ENCODE peak calls at places on chromosomes 4 and X, in four cellular contexts. One of them, this sample, is unnamed.

GRCh38 chrX:153306527-153307115 is 14.9 kb downstream of the PNMA6F start:
- DNase-seq in stimulated activated CD8-positive, alpha-beta memory T cell treated with anti-CD3 and anti-CD28 coated beads, Interleukin-7, amount 100 ng/mL, for 24 hours: no peak
- DNase-seq in DMS153: no peak
- DNase-seq in smooth muscle cell of the brain vasculature: no peak
- DNase-seq in this sample: no peak

GRCh38 chr4:113943085-113943484 is 36.4 kb downstream of the ARSJ start:
- DNase-seq in stimulated activated CD8-positive, alpha-beta memory T cell treated with anti-CD3 and anti-CD28 coated beads, Interleukin-7, amount 100 ng/mL, for 24 hours: no peak
- DNase-seq in DMS153: no peak
- DNase-seq in smooth muscle cell of the brain vasculature: no peak
- DNase-seq in this sample: no peak

GRCh38 chrX:150872773-150873336 is 25.6 kb downstream of the CD99L2 start:
- DNase-seq in stimulated activated CD8-positive, alpha-beta memory T cell treated with anti-CD3 and anti-CD28 coated beads, Interleukin-7, amount 100 ng/mL, for 24 hours: no peak
- DNase-seq in DMS153: peak
- DNase-seq in smooth muscle cell of the brain vasculature: no peak
- DNase-seq in this sample: no peak

GRCh38 chrX:103517246-103517645 is 2.0 kb downstream of the RAB40A start:
- DNase-seq in stimulated activated CD8-positive, alpha-beta memory T cell treated with anti-CD3 and anti-CD28 coated beads, Interleukin-7, amount 100 ng/mL, for 24 hours: no peak
- DNase-seq in DMS153: no peak
- DNase-seq in smooth muscle cell of the brain vasculature: peak
- DNase-seq in this sample: no peak

GRCh38 chr4:188778880-188779279 is 639.6 kb downstream of the TRIML1 start:
- DNase-seq in stimulated activated CD8-positive, alpha-beta memory T cell treated with anti-CD3 and anti-CD28 coated beads, Interleukin-7, amount 100 ng/mL, for 24 hours: no peak
- DNase-seq in DMS153: no peak
- DNase-seq in smooth muscle cell of the brain vasculature: no peak
- DNase-seq in this sample: no peak

GRCh38 chrX:21373637-21374162 is 518 bp upstream of the CNKSR2 start:
- DNase-seq in stimulated activated CD8-positive, alpha-beta memory T cell treated with anti-CD3 and anti-CD28 coated beads, Interleukin-7, amount 100 ng/mL, for 24 hours: no peak
- DNase-seq in DMS153: no peak
- DNase-seq in smooth muscle cell of the brain vasculature: no peak
- DNase-seq in this sample: peak

GRCh38 chr4:79604152-79604551 is 196.1 kb upstream of the GK2 start:
- DNase-seq in stimulated activated CD8-positive, alpha-beta memory T cell treated with anti-CD3 and anti-CD28 coated beads, Interleukin-7, amount 100 ng/mL, for 24 hours: no peak
- DNase-seq in DMS153: no peak
- DNase-seq in smooth muscle cell of the brain vasculature: no peak
- DNase-seq in this sample: no peak

GRCh38 chr4:31461425-31461824 is 741.3 kb downstream of the PCDH7 start:
- DNase-seq in stimulated activated CD8-positive, alpha-beta memory T cell treated with anti-CD3 and anti-CD28 coated beads, Interleukin-7, amount 100 ng/mL, for 24 hours: no peak
- DNase-seq in DMS153: no peak
- DNase-seq in smooth muscle cell of the brain vasculature: no peak
- DNase-seq in this sample: no peak

GRCh38 chr4:152340818-152341217 is 195.1 kb downstream of the FBXW7 start:
- DNase-seq in stimulated activated CD8-positive, alpha-beta memory T cell treated with anti-CD3 and anti-CD28 coated beads, Interleukin-7, amount 100 ng/mL, for 24 hours: no peak
- DNase-seq in DMS153: no peak
- DNase-seq in smooth muscle cell of the brain vasculature: no peak
- DNase-seq in this sample: no peak

GRCh38 chr4:107906458-107907100 is 24.8 kb upstream of the CYP2U1 start:
- DNase-seq in stimulated activated CD8-positive, alpha-beta memory T cell treated with anti-CD3 and anti-CD28 coated beads, Interleukin-7, amount 100 ng/mL, for 24 hours: no peak
- DNase-seq in DMS153: no peak
- DNase-seq in smooth muscle cell of the brain vasculature: no peak
- DNase-seq in this sample: no peak

This sample was measured in glutamatergic neuron.